ENCODE peak calls at places on chromosomes 1 and 21, in four cellular contexts. One of them, this sample, is unnamed.

GRCh38 chr1:226634156-226634588 is 85.6 kb downstream of the STUM start:
- DNase-seq in endothelial cell: peak; percentile 80
- DNase-seq in cardiac muscle cell: peak; percentile 75
- DNase-seq in fibroblast of lung: peak; percentile 44
- DNase-seq in this sample: peak; percentile 87

GRCh38 chr1:76727520-76727919 is 139.8 kb upstream of the ST6GALNAC5 start:
- DNase-seq in cardiac muscle cell: no peak
- DNase-seq in endothelial cell: no peak
- DNase-seq in fibroblast of lung: no peak
- DNase-seq in this sample: no peak

GRCh38 chr21:25329227-25329626 is 278.1 kb downstream of the MRPL39 start:
- DNase-seq in fibroblast of lung: peak; percentile 92
- DNase-seq in cardiac muscle cell: peak; percentile 60
- DNase-seq in endothelial cell: no peak
- DNase-seq in this sample: no peak

GRCh38 chr1:194102607-194103006 is 916.2 kb upstream of the B3GALT2 start:
- DNase-seq in fibroblast of lung: no peak
- DNase-seq in endothelial cell: no peak
- DNase-seq in cardiac muscle cell: no peak
- DNase-seq in this sample: no peak

GRCh38 chr1:211920141-211920572 is 89.6 kb upstream of the LPGAT1 start:
- DNase-seq in fibroblast of lung: peak; percentile 83
- DNase-seq in endothelial cell: no peak
- DNase-seq in cardiac muscle cell: peak; percentile 82
- DNase-seq in this sample: peak; percentile 19

GRCh38 chr1:30880631-30881155 is 27.9 kb downstream of the SDC3 start:
- DNase-seq in cardiac muscle cell: no peak
- DNase-seq in fibroblast of lung: no peak
- DNase-seq in endothelial cell: no peak
- DNase-seq in this sample: no peak

GRCh38 chr1:13730751-13731482 is 30.9 kb downstream of the PRDM2 start:
- DNase-seq in endothelial cell: no peak
- DNase-seq in cardiac muscle cell: no peak
- DNase-seq in fibroblast of lung: peak; percentile 74
- DNase-seq in this sample: no peak

GRCh38 chr1:116506132-116507004 is 64.5 kb downstream of the CD58 start:
- DNase-seq in cardiac muscle cell: no peak
- DNase-seq in fibroblast of lung: peak; percentile 54
- DNase-seq in endothelial cell: no peak
- DNase-seq in this sample: no peak

GRCh38 chr1:41661428-41662060 is 177.1 kb upstream of the EDN2 start:
- DNase-seq in cardiac muscle cell: no peak
- DNase-seq in fibroblast of lung: peak; percentile 12
- DNase-seq in endothelial cell: no peak
- DNase-seq in this sample: no peak

GRCh38 chr1:150234647-150235435 is 1.1 kb downstream of the ANP32E start:
- DNase-seq in fibroblast of lung: peak; percentile 62
- DNase-seq in endothelial cell: peak; percentile 76
- DNase-seq in cardiac muscle cell: peak; percentile 59
- DNase-seq in this sample: peak; percentile 86

GRCh38 chr1:8517579-8518489 is 199.9 kb downstream of the SLC45A1 start:
- DNase-seq in endothelial cell: no peak
- DNase-seq in fibroblast of lung: peak; percentile 16
- DNase-seq in cardiac muscle cell: peak; percentile 44
- DNase-seq in this sample: no peak

GRCh38 chr1:53579221-53580008 is 120.2 kb downstream of the DMRTB1 start:
- DNase-seq in cardiac muscle cell: no peak
- DNase-seq in endothelial cell: no peak
- DNase-seq in fibroblast of lung: no peak
- DNase-seq in this sample: no peak

GRCh38 chr1:222546548-222547259 is 1.2 kb downstream of the HHIPL2 start:
- DNase-seq in endothelial cell: no peak
- DNase-seq in fibroblast of lung: peak; percentile 78
- DNase-seq in cardiac muscle cell: peak; percentile 82
- DNase-seq in this sample: peak; percentile 13

GRCh38 chr1:71861022-71861421 is 421.3 kb downstream of the NEGR1 start:
- DNase-seq in endothelial cell: no peak
- DNase-seq in fibroblast of lung: peak; percentile 58
- DNase-seq in cardiac muscle cell: peak; percentile 1
- DNase-seq in this sample: no peak

GRCh38 chr1:6888268-6888667 is 103.0 kb downstream of the CAMTA1 start:
- DNase-seq in cardiac muscle cell: peak; percentile 33
- DNase-seq in fibroblast of lung: peak; percentile 55
- DNase-seq in endothelial cell: no peak
- DNase-seq in this sample: no peak

GRCh38 chr1:65278344-65279091 is 30.8 kb upstream of the DNAJC6 start:
- DNase-seq in fibroblast of lung: no peak
- DNase-seq in endothelial cell: peak; percentile 46
- DNase-seq in cardiac muscle cell: peak; percentile 8
- DNase-seq in this sample: no peak

GRCh38 chr21:46081022-46081861 is 16.7 kb upstream of the COL6A2 start:
- DNase-seq in fibroblast of lung: no peak
- DNase-seq in endothelial cell: no peak
- DNase-seq in cardiac muscle cell: no peak
- DNase-seq in this sample: no peak

GRCh38 chr21:33734326-33734725 is 92.0 kb downstream of the ITSN1 start:
- DNase-seq in endothelial cell: no peak
- DNase-seq in fibroblast of lung: peak; percentile 62
- DNase-seq in cardiac muscle cell: no peak
- DNase-seq in this sample: no peak

GRCh38 chr1:175521265-175522040 is 221.9 kb downstream of the TNR start:
- DNase-seq in cardiac muscle cell: no peak
- DNase-seq in endothelial cell: no peak
- DNase-seq in fibroblast of lung: no peak
- DNase-seq in this sample: no peak

GRCh38 chr1:84997667-84998600 is 1.0 kb upstream of the MCOLN2 start:
- DNase-seq in endothelial cell: peak; percentile 22
- DNase-seq in cardiac muscle cell: no peak
- DNase-seq in fibroblast of lung: peak; percentile 14
- DNase-seq in this sample: no peak

GRCh38 chr1:186782791-186783190 is 46.0 kb upstream of the PLA2G4A start:
- DNase-seq in cardiac muscle cell: peak; percentile 37
- DNase-seq in fibroblast of lung: peak; percentile 51
- DNase-seq in endothelial cell: no peak
- DNase-seq in this sample: no peak

GRCh38 chr1:92262516-92262915 is 36.3 kb downstream of the GLMN start:
- DNase-seq in endothelial cell: no peak
- DNase-seq in fibroblast of lung: no peak
- DNase-seq in cardiac muscle cell: peak; percentile 66
- DNase-seq in this sample: no peak

GRCh38 chr1:55364216-55364615 is 149.1 kb upstream of the USP24 start:
- DNase-seq in fibroblast of lung: no peak
- DNase-seq in cardiac muscle cell: peak; percentile 38
- DNase-seq in endothelial cell: no peak
- DNase-seq in this sample: no peak

GRCh38 chr21:44458971-44459711 is 3.8 kb downstream of the LRRC3 start:
- DNase-seq in cardiac muscle cell: no peak
- DNase-seq in endothelial cell: no peak
- DNase-seq in fibroblast of lung: no peak
- DNase-seq in this sample: no peak

GRCh38 chr1:168320805-168321577 is 40.3 kb downstream of the TBX19 start:
- DNase-seq in fibroblast of lung: peak; percentile 90
- DNase-seq in endothelial cell: no peak
- DNase-seq in cardiac muscle cell: peak; percentile 92
- DNase-seq in this sample: peak; percentile 51

GRCh38 chr1:25820247-25821111 is 725 bp downstream of the MTFR1L start:
- DNase-seq in endothelial cell: peak; percentile 36
- DNase-seq in fibroblast of lung: peak; percentile 61
- DNase-seq in cardiac muscle cell: peak; percentile 51
- DNase-seq in this sample: peak; percentile 31

GRCh38 chr1:4371849-4372248 is 282.6 kb upstream of the AJAP1 start:
- DNase-seq in endothelial cell: no peak
- DNase-seq in fibroblast of lung: no peak
- DNase-seq in cardiac muscle cell: no peak
- DNase-seq in this sample: no peak
- TF ChIP-seq CTCF in endothelial cell: no peak
- TF ChIP-seq CTCF in fibroblast of lung: no peak
- TF ChIP-seq CTCF in cardiac muscle cell: no peak
- TF ChIP-seq CTCF in this sample: no peak

GRCh38 chr1:184593612-184594011 is 161.0 kb downstream of the EDEM3 start:
- DNase-seq in fibroblast of lung: peak; percentile 7
- DNase-seq in cardiac muscle cell: peak; percentile 15
- DNase-seq in endothelial cell: no peak
- DNase-seq in this sample: peak; percentile 14
- TF ChIP-seq CTCF in fibroblast of lung: no peak
- TF ChIP-seq CTCF in cardiac muscle cell: no peak
- TF ChIP-seq CTCF in endothelial cell: no peak
- TF ChIP-seq CTCF in this sample: no peak

GRCh38 chr1:208243851-208244583 is at the start of gene PLXNA2:
- DNase-seq in cardiac muscle cell: peak; percentile 77
- DNase-seq in fibroblast of lung: peak; percentile 61
- DNase-seq in endothelial cell: peak; percentile 84
- DNase-seq in this sample: peak; percentile 91
- TF ChIP-seq CTCF in cardiac muscle cell: no peak
- TF ChIP-seq CTCF in fibroblast of lung: no peak
- TF ChIP-seq CTCF in endothelial cell: no peak
- TF ChIP-seq CTCF in this sample: no peak

GRCh38 chr21:41957991-41958766 is 4.4 kb upstream of the C2CD2 start:
- DNase-seq in fibroblast of lung: peak; percentile 94
- DNase-seq in endothelial cell: no peak
- DNase-seq in cardiac muscle cell: peak; percentile 94
- DNase-seq in this sample: peak; percentile 71
- TF ChIP-seq CTCF in fibroblast of lung: peak; percentile 33
- TF ChIP-seq CTCF in endothelial cell: no peak
- TF ChIP-seq CTCF in cardiac muscle cell: peak; percentile 36
- TF ChIP-seq CTCF in this sample: peak; percentile 17

DNA sequence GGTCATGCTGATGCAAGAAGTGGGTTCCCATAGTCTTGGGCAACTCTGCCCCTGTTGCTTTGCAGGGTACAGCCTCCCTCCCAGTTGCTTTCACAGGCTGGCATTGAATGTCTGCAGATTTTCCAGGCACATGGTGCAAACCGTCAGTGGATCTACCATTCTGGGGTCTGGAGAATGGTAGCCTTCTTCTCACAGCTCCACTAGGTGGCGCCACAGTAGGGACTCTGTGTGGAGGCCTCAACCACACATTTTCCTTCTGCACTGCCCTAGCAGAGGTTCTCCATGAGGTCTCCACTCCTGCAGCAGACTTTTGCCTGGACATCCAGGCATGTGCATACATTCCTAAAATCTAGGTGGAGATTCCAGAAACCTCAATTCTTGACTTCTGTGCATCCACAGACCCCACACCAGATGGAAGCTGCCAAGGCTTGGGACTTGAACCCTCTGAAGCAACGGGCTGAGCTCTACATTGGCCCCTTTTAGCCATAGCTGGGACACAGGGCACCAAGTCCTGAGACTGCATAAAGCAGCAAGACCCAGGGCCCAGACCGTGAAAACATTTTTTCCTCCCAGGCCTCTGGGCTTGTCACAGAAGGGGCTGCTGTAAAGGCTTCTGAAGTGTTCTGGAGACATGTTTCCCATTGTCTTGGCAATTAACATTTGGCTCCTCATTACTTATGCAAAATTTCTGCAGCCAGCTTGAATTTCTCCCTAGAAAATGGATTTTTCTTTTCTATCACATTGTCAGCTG is 466.2 kb upstream of the PBX1 start:
- DNase-seq in endothelial cell: no peak
- DNase-seq in cardiac muscle cell: peak; percentile 27
- DNase-seq in fibroblast of lung: no peak
- DNase-seq in this sample: no peak
- TF ChIP-seq CTCF in endothelial cell: no peak
- TF ChIP-seq CTCF in cardiac muscle cell: peak; percentile 41
- TF ChIP-seq CTCF in fibroblast of lung: peak; percentile 32
- TF ChIP-seq CTCF in this sample: no peak

DNA sequence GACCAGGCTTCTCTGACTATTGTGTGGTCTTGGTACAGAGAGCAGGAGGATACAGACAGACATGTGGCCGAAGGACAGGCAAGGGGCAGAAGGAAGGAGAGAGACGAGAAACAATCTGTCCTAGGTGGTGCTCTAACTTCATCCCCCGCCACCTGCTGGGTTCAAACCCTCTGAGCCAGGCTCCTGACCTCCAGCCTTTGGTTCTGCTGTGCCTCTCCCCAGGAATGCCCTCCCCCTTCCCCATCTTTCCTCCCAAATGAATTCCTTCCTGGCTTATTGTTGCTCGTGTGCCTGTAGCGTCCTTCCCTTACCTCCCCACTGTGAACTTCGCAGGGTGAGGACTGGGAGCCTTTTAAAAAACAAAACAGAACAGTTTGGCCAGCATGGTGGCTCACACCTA is 5.4 kb downstream of the TCEA3 start:
- DNase-seq in fibroblast of lung: no peak
- DNase-seq in endothelial cell: no peak
- DNase-seq in cardiac muscle cell: no peak
- DNase-seq in this sample: no peak
- TF ChIP-seq CTCF in fibroblast of lung: no peak
- TF ChIP-seq CTCF in endothelial cell: no peak
- TF ChIP-seq CTCF in cardiac muscle cell: no peak
- TF ChIP-seq CTCF in this sample: no peak

GRCh38 chr1:208581252-208581651 is 337.1 kb upstream of the PLXNA2 start:
- DNase-seq in cardiac muscle cell: no peak
- DNase-seq in endothelial cell: no peak
- DNase-seq in fibroblast of lung: no peak
- DNase-seq in this sample: no peak
- TF ChIP-seq CTCF in cardiac muscle cell: no peak
- TF ChIP-seq CTCF in endothelial cell: no peak
- TF ChIP-seq CTCF in fibroblast of lung: no peak
- TF ChIP-seq CTCF in this sample: no peak

DNA sequence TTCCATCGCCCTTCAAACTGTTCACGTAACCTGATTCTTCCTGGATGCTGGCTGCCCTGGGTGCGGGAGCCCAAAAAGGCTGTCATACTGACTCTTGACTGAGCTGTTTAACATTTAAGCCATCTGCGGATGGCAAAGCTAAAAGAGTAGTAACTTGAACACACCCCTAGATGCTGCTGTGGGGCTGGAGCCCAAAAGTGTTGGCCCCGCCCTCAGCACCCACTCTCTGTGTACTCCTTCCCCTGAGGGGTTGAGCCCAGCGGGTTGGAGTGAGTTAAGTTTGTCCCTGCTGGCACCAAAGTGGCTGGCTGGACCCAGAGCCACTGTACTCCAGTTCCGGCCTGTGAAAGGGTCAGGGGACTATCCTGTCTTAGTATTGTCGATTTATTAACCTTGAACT is 640.6 kb downstream of the PTPRU start:
- DNase-seq in fibroblast of lung: no peak
- DNase-seq in cardiac muscle cell: no peak
- DNase-seq in endothelial cell: no peak
- DNase-seq in this sample: no peak
- TF ChIP-seq CTCF in fibroblast of lung: no peak
- TF ChIP-seq CTCF in cardiac muscle cell: no peak
- TF ChIP-seq CTCF in endothelial cell: no peak
- TF ChIP-seq CTCF in this sample: no peak

GRCh38 chr1:60992165-60992564 is 90.2 kb upstream of the NFIA start:
- DNase-seq in fibroblast of lung: no peak
- DNase-seq in endothelial cell: no peak
- DNase-seq in cardiac muscle cell: no peak
- DNase-seq in this sample: no peak
- TF ChIP-seq CTCF in fibroblast of lung: no peak
- TF ChIP-seq CTCF in endothelial cell: no peak
- TF ChIP-seq CTCF in cardiac muscle cell: no peak
- TF ChIP-seq CTCF in this sample: no peak

This sample was measured in Calu3.